ENCODE peak calls at places on chromosome 10, in nine cellular contexts. J, D, F, B, R, A, O, I and Q are unnamed samples.

GRCh38 chr10:114504769-114505579 is 100.7 kb upstream of the AFAP1L2 start:
- DNase-seq in I (no peak), F (no peak), R (peak), O (no peak), A (peak), B (peak), J (no peak), D (no peak), Q (peak)

GRCh38 chr10:84156768-84157167 is 16.8 kb upstream of the GPR15LG start:
- DNase-seq in J (peak), I (no peak), O (no peak), D (no peak), F (no peak), R (peak), A (no peak), B (no peak), Q (no peak)

GRCh38 chr10:104367856-104368255 is 14.2 kb downstream of the CFAP58 start:
- DNase-seq in J (no peak), D (no peak), F (no peak), A (no peak), R (no peak), I (no peak), B (no peak), O (no peak), Q (no peak)

GRCh38 chr10:86257683-86258082 is 108.9 kb downstream of the GRID1 start:
- DNase-seq in O (no peak), D (no peak), R (no peak), B (no peak), I (no peak), F (no peak), A (no peak), J (no peak), Q (no peak)

GRCh38 chr10:3399756-3400155 is 227.2 kb upstream of the PITRM1 start:
- DNase-seq in R (peak), O (no peak), I (no peak), F (no peak), B (no peak), J (no peak), D (no peak), A (no peak), Q (no peak)

GRCh38 chr10:106987362-106987761 is 177.1 kb downstream of the SORCS1 start:
- DNase-seq in F (no peak), O (no peak), A (no peak), D (no peak), I (no peak), J (no peak), R (no peak), B (no peak), Q (no peak)

GRCh38 chr10:47078393-47079163 is 167.3 kb downstream of the PTPN20 start:
- DNase-seq in O (no peak), D (no peak), J (no peak), B (no peak), F (no peak), I (no peak), A (no peak), R (no peak), Q (no peak)

GRCh38 chr10:3486346-3487065 is 298.5 kb downstream of the KLF6 start:
- DNase-seq in I (peak), O (no peak), B (no peak), F (no peak), J (peak), R (no peak), A (no peak), D (peak), Q (no peak)

GRCh38 chr10:112471878-112472487 is 25.0 kb downstream of the VTI1A start:
- DNase-seq in B (peak), A (no peak), D (peak), O (peak), I (no peak), F (peak), J (peak), R (peak), Q (peak)

GRCh38 chr10:75407716-75408511 is 6.3 kb upstream of the ZNF503 start:
- DNase-seq in J (no peak), I (no peak), F (no peak), B (no peak), O (no peak), A (no peak), D (no peak), R (peak), Q (no peak)

GRCh38 chr10:51010977-51011376 is 63.3 kb upstream of the PRKG1 start:
- DNase-seq in A (no peak), I (no peak), B (no peak), D (peak), J (peak), R (peak), O (no peak), F (peak), Q (no peak)

GRCh38 chr10:88995156-88995876 is 4.7 kb downstream of the FAS start:
- DNase-seq in R (no peak), B (no peak), O (no peak), F (no peak), A (no peak), I (no peak), J (no peak), D (no peak), Q (no peak)

GRCh38 chr10:27372095-27372494 is 131.5 kb upstream of the ACBD5 start:
- DNase-seq in J (no peak), F (no peak), I (no peak), B (no peak), D (no peak), O (no peak), A (no peak), R (peak), Q (no peak)

GRCh38 chr10:24901686-24902399 is 50.6 kb downstream of the PRTFDC1 start:
- DNase-seq in D (no peak), I (no peak), J (peak), A (peak), R (peak), F (peak), O (peak), B (peak), Q (peak)

GRCh38 chr10:59362991-59363390 is 642 bp upstream of the FAM13C start:
- DNase-seq in R (peak), I (peak), O (no peak), A (no peak), D (peak), F (no peak), B (no peak), J (peak), Q (no peak)

GRCh38 chr10:73910764-73911552 is at the start of gene PLAU:
- DNase-seq in D (peak), A (no peak), J (no peak), B (no peak), O (peak), I (peak), F (peak), R (peak), Q (no peak)